ENCODE peak calls at places on chromosomes 1 and 21, in eight cellular contexts. D is mammary epithelial cell, W is left ventricle myocardium inferior, F is stomach, B is lung, R is A549, X is body of pancreas, S is astrocyte. M is an unnamed sample.
A peak's percentile ranks its signal among the peaks of the same experiment; 100 is the strongest.

GRCh38 chr1:218553197-218553596 is 208.1 kb downstream of the TGFB2 start:
- DNase-seq in B (no peak), S (no peak), W (no peak), D (no peak), R (no peak), X (peak; percentile 23), F (no peak), M (no peak)

GRCh38 chr1:167440776-167441175 is 77.6 kb downstream of the CD247 start:
- DNase-seq in S (no peak), X (no peak), F (no peak), D (no peak), R (no peak), B (no peak), W (no peak), M (no peak)

GRCh38 chr1:157852476-157852875 is 10.9 kb upstream of the CD5L start:
- DNase-seq in S (peak; percentile 66), R (no peak), F (no peak), B (no peak), X (no peak), W (no peak), D (peak; percentile 90), M (no peak)

GRCh38 chr21:18545908-18546307 is 142.3 kb upstream of the TMPRSS15 start:
- DNase-seq in B (no peak), S (peak; percentile 63), R (no peak), W (no peak), D (no peak), X (no peak), F (no peak), M (no peak)

GRCh38 chr1:91829293-91830153 is 56.4 kb downstream of the TGFBR3 start:
- DNase-seq in B (no peak), X (no peak), S (no peak), R (no peak), W (no peak), D (no peak), F (no peak), M (no peak)

GRCh38 chr1:30284226-30284625 is 439.2 kb downstream of the MATN1 start:
- DNase-seq in X (no peak), F (no peak), D (no peak), R (no peak), S (no peak), B (no peak), W (no peak), M (no peak)

GRCh38 chr1:223670458-223671159 is 5.1 kb upstream of the CAPN8 start:
- DNase-seq in W (no peak), D (peak; percentile 57), B (peak; percentile 38), S (peak; percentile 20), F (peak; percentile 61), X (peak; percentile 61), R (peak; percentile 68), M (peak; percentile 82)

GRCh38 chr1:229022595-229023350 is 248.1 kb upstream of the RAB4A start:
- DNase-seq in F (no peak), S (no peak), X (no peak), R (no peak), B (no peak), D (no peak), W (peak; percentile 40), M (peak; percentile 50)

GRCh38 chr1:12549460-12550349 is 68.3 kb downstream of the DHRS3 start:
- DNase-seq in W (peak; percentile 68), D (peak; percentile 97), S (peak; percentile 98), F (peak; percentile 75), R (peak; percentile 92), X (peak; percentile 49), B (no peak), M (no peak)

GRCh38 chr1:95012389-95012788 is 60.4 kb downstream of the ALG14 start:
- DNase-seq in W (no peak), R (no peak), X (no peak), D (no peak), F (no peak), B (no peak), S (peak; percentile 99), M (no peak)

GRCh38 chr1:24438423-24438901 is 22.9 kb downstream of the NIPAL3 start:
- DNase-seq in D (no peak), W (peak; percentile 68), B (no peak), F (no peak), S (no peak), X (no peak), R (no peak), M (peak; percentile 31)

GRCh38 chr1:159945483-159946241 is at the start of gene IGSF9:
- DNase-seq in S (peak; percentile 55), B (peak; percentile 88), W (peak; percentile 85), F (peak; percentile 91), X (peak; percentile 94), R (peak; percentile 71), D (peak; percentile 93), M (peak; percentile 86)

GRCh38 chr21:39842741-39843146 is 24.5 kb upstream of the PCP4 start:
- DNase-seq in W (no peak), X (no peak), B (no peak), D (no peak), S (no peak), R (no peak), F (no peak), M (no peak)

GRCh38 chr21:38165466-38166213 is 91.2 kb upstream of the KCNJ15 start:
- DNase-seq in B (no peak), X (no peak), S (peak; percentile 85), R (no peak), W (no peak), F (no peak), D (no peak), M (no peak)

GRCh38 chr1:245124644-245125043 is 30.1 kb upstream of the KIF26B start:
- DNase-seq in F (no peak), B (no peak), R (no peak), W (no peak), D (no peak), S (no peak), X (no peak), M (no peak)

GRCh38 chr1:155379180-155379876 is 58.6 kb downstream of the RUSC1 start:
- DNase-seq in B (no peak), X (no peak), W (no peak), S (peak; percentile 80), R (peak; percentile 4), D (no peak), F (no peak), M (peak; percentile 5)

GRCh38 chr1:43990271-43991199 is 864 bp upstream of the CCDC24 start:
- DNase-seq in D (no peak), F (no peak), S (no peak), X (peak; percentile 32), W (no peak), B (no peak), R (no peak), M (no peak)
- TF ChIP-seq CTCF in D (no peak), F (no peak), S (no peak), X (no peak), W (no peak), B (no peak), R (peak; percentile 9), M (peak; percentile 4)

GRCh38 chr1:13643017-13643416 is 57.0 kb upstream of the PRDM2 start:
- DNase-seq in R (no peak), S (no peak), X (no peak), D (no peak), B (no peak), W (no peak), F (no peak), M (no peak)

GRCh38 chr1:13642306-13643004 is 57.5 kb upstream of the PRDM2 start:
- DNase-seq in X (no peak), W (no peak), F (no peak), D (no peak), R (no peak), B (no peak), S (no peak), M (no peak)

GRCh38 chr1:13651279-13651678 is 48.7 kb upstream of the PRDM2 start:
- DNase-seq in W (no peak), B (no peak), R (peak; percentile 14), D (no peak), S (peak; percentile 15), F (no peak), X (no peak), M (peak; percentile 48)

GRCh38 chr1:13652238-13652637 is 47.8 kb upstream of the PRDM2 start:
- DNase-seq in X (no peak), F (no peak), S (no peak), B (no peak), W (no peak), D (no peak), R (no peak), M (peak; percentile 22)

GRCh38 chr1:13646533-13646932 is 53.5 kb upstream of the PRDM2 start:
- DNase-seq in W (no peak), D (peak; percentile 14), S (no peak), B (no peak), X (no peak), R (no peak), F (no peak), M (no peak)
- H3K4me3 ChIP-seq in W (no peak overlapping the region), D (no peak overlapping the region), S (no peak overlapping the region), B (no peak overlapping the region), X (no peak overlapping the region), R (no peak overlapping the region), F (no peak overlapping the region), M (no peak overlapping the region)

DNA sequence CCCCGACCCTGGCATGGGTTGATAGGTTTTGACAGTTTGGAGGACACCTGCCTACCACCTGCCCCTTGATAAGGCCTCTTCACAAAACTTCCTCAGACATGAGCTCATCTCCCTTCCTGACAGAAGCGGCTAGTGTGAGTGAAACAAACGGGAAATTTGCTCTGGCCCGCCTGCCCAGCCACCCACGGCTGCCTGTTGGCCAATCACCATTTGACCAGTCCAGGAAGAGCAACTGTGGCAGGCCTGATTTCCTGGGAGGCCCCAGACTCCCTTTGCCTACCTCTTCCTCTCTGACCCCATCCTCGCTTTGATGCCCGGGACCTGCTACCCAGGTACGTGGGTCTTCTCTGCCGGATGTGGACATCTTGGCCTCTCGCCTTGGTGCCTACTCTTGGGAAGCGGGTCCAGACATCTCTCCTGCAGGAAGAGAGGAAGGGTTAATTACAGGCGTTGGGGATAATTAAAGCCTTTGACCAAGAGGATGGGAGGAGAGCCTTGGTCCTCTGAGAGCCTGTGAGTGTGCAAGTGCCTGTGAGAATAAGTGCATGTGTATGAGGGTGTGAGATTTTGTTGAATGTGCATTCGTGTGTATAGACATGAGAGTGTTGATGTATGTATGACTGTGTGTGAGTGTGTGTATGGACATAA is 1.1 kb upstream of the EPHA2 start:
- DNase-seq in S (peak; percentile 70), W (no peak), R (no peak), D (peak; percentile 80), X (no peak), B (no peak), F (no peak), M (peak; percentile 65)
- H3K4me1 ChIP-seq in S (peaks cover 40% of the 10 kb centered on the region), W (peaks cover 50% of the 10 kb centered on the region), R (peaks cover 38% of the 10 kb centered on the region), D (peaks cover 42% of the 10 kb centered on the region), X (peaks cover 41% of the 10 kb centered on the region), B (peaks cover 12% of the 10 kb centered on the region), F (peaks cover 47% of the 10 kb centered on the region), M (peaks cover 31% of the 10 kb centered on the region)

GRCh38 chr21:31342328-31342727 is 1.7 kb downstream of the TIAM1 start:
- DNase-seq in W (no peak), R (no peak), F (no peak), X (no peak), S (no peak), D (no peak), B (no peak), M (no peak)
- TF ChIP-seq CTCF in W (no peak), R (no peak), F (no peak), X (no peak), S (no peak), D (no peak), B (no peak), M (no peak)

GRCh38 chr1:61605607-61606321 is 119.2 kb downstream of the TM2D1 start:
- DNase-seq in W (no peak), D (peak; percentile 80), B (no peak), F (no peak), R (no peak), X (no peak), S (peak; percentile 23), M (no peak)
- H3K4me3 ChIP-seq in W (no peak overlapping the region), D (peak overlapping the region; percentile 3), B (no peak overlapping the region), F (no peak overlapping the region), R (no peak overlapping the region), X (no peak overlapping the region), S (no peak overlapping the region), M (no peak overlapping the region)